ENCODE peak calls at places on chromosomes 4 and X, in eight cellular contexts. R is naive thymus-derived CD8-positive, alpha-beta T cell; O is pancreas; V is aorta; L is stimulated activated memory B cell treated with anti-CD40 and anti-IgM and Interleukin-4, amounts not matched to agents 10 μg/mL and 1 μg/mL and 100 μg/mL, for 72 hours; X is left lung; N is stimulated activated effector memory CD8-positive, alpha-beta T cell treated with anti-CD3 and anti-CD28 coated beads, Interleukin-12 subunit alpha, Interleukin-12 subunit beta, amount 100 ng/mL, for 72 hours; H is activated naive CD4-positive, alpha-beta T cell treated with anti-CD3 and anti-CD28 coated beads, Interleukin-2, amount 50 U/mL, for 72 hours. Y is an unnamed sample.

GRCh38 chrX:134714633-134715110 is 56.4 kb upstream of the PLAC1 start:
- ATAC-seq in R (no peak), O (no peak), V (no peak), L (no peak), X (no peak), N (no peak), H (no peak), Y (no peak)

GRCh38 chr4:14632041-14632440 is 370.2 kb upstream of the CPEB2 start:
- ATAC-seq in R (no peak), O (no peak), V (no peak), L (no peak), X (no peak), N (no peak), H (no peak), Y (no peak)

GRCh38 chr4:88335092-88335665 is 43.5 kb upstream of the HERC6 start:
- ATAC-seq in R (no peak), O (peak), V (peak), L (no peak), X (peak), N (no peak), H (no peak), Y (no peak)

GRCh38 chrX:37918168-37918567 is 70.8 kb upstream of the DYNLT3 start:
- ATAC-seq in R (no peak), O (no peak), V (no peak), L (no peak), X (no peak), N (no peak), H (no peak), Y (no peak)

GRCh38 chrX:14095702-14096101 is 66.0 kb upstream of the GEMIN8 start:
- ATAC-seq in R (peak), O (peak), V (no peak), L (no peak), X (peak), N (peak), H (peak), Y (peak)

GRCh38 chr4:151105454-151106032 is 6.1 kb downstream of the RPS3A start:
- ATAC-seq in R (no peak), O (no peak), V (no peak), L (no peak), X (no peak), N (peak), H (peak), Y (no peak)

GRCh38 chr4:65724973-65725372 is 54.7 kb upstream of the EPHA5 start:
- ATAC-seq in R (no peak), O (no peak), V (peak), L (no peak), X (no peak), N (no peak), H (no peak), Y (no peak)

GRCh38 chrX:29187264-29187663 is 600.0 kb downstream of the IL1RAPL1 start:
- ATAC-seq in R (no peak), O (no peak), V (no peak), L (no peak), X (no peak), N (no peak), H (no peak), Y (no peak)

GRCh38 chrX:37816766-37817165 is 30.6 kb downstream of the DYNLT3 start:
- ATAC-seq in R (no peak), O (no peak), V (no peak), L (peak), X (no peak), N (no peak), H (no peak), Y (no peak)

GRCh38 chr4:23084559-23085248 is 392.0 kb downstream of the GBA3 start:
- ATAC-seq in R (no peak), O (no peak), V (no peak), L (no peak), X (no peak), N (no peak), H (no peak), Y (no peak)

GRCh38 chrX:100477468-100477867 is 67.4 kb upstream of the PCDH19 start:
- ATAC-seq in R (no peak), O (no peak), V (peak), L (no peak), X (no peak), N (no peak), H (no peak), Y (no peak)

GRCh38 chr4:119098306-119098705 is 37.3 kb upstream of the MYOZ2 start:
- ATAC-seq in R (no peak), O (no peak), V (no peak), L (no peak), X (no peak), N (no peak), H (no peak), Y (no peak)

GRCh38 chrX:94742772-94743171 is 1068.8 kb downstream of the FAM133A start:
- ATAC-seq in R (no peak), O (no peak), V (no peak), L (no peak), X (no peak), N (no peak), H (no peak), Y (no peak)

GRCh38 chrX:39174761-39175417 is 373.6 kb downstream of the MID1IP1 start:
- ATAC-seq in R (peak), O (peak), V (no peak), L (no peak), X (peak), N (peak), H (peak), Y (peak)

GRCh38 chr4:185247151-185247550 is 37.8 kb downstream of the SNX25 start:
- ATAC-seq in R (no peak), O (no peak), V (no peak), L (no peak), X (no peak), N (peak), H (peak), Y (peak)

GRCh38 chr4:105248613-105249012 is 101.9 kb downstream of the TET2 start:
- ATAC-seq in R (no peak), O (no peak), V (no peak), L (no peak), X (no peak), N (no peak), H (no peak), Y (no peak)

GRCh38 chrX:154733072-154733425 is 17.8 kb downstream of the GAB3 start:
- ATAC-seq in R (no peak), O (no peak), V (no peak), L (no peak), X (no peak), N (peak), H (peak), Y (peak)

GRCh38 chr4:57099363-57099762 is 10.8 kb downstream of the IGFBP7 start:
- ATAC-seq in R (no peak), O (no peak), V (no peak), L (no peak), X (peak), N (no peak), H (no peak), Y (no peak)

GRCh38 chr4:36753048-36753447 is 471.6 kb downstream of the DTHD1 start:
- ATAC-seq in R (no peak), O (no peak), V (no peak), L (no peak), X (no peak), N (peak), H (peak), Y (no peak)

GRCh38 chr4:59200992-59201391 is 1999.1 kb upstream of the ADGRL3 start:
- ATAC-seq in R (no peak), O (no peak), V (peak), L (no peak), X (peak), N (no peak), H (no peak), Y (no peak)

GRCh38 chr4:20430555-20430954 is 178.8 kb downstream of the SLIT2 start:
- ATAC-seq in R (no peak), O (no peak), V (no peak), L (no peak), X (no peak), N (no peak), H (no peak), Y (no peak)

GRCh38 chr4:52588097-52588496 is 71.0 kb downstream of the USP46 start:
- ATAC-seq in R (no peak), O (peak), V (peak), L (peak), X (peak), N (peak), H (no peak), Y (no peak)

GRCh38 chr4:6491235-6491634 is 18.8 kb upstream of the PPP2R2C start:
- ATAC-seq in R (no peak), O (no peak), V (no peak), L (no peak), X (no peak), N (no peak), H (no peak), Y (no peak)

GRCh38 chr4:54784188-54784671 is 126.5 kb downstream of the KIT start:
- ATAC-seq in R (no peak), O (peak), V (peak), L (no peak), X (peak), N (no peak), H (no peak), Y (no peak)

GRCh38 chr4:3361896-3362295 is 69.1 kb downstream of the RGS12 start:
- ATAC-seq in R (no peak), O (no peak), V (no peak), L (no peak), X (no peak), N (no peak), H (no peak), Y (no peak)